ENCODE peak calls at places on chromosomes 5 and 9, in six cellular contexts. One of them, this sample, is unnamed. For H3K27me3, the result is how much of the 10 kb centered on the place peaks cover.

GRCh38 chr9:79781263-79781662 is 209.5 kb downstream of the TLE4 start:
- DNase-seq in body of pancreas: no peak
- DNase-seq in prostate gland: no peak
- DNase-seq in HCT116: no peak
- DNase-seq in psoas muscle: no peak
- DNase-seq in tibial artery: no peak
- DNase-seq in this sample: no peak

GRCh38 chr9:89145086-89145485 is 33.5 kb downstream of the SHC3 start:
- DNase-seq in tibial artery: no peak
- DNase-seq in prostate gland: no peak
- DNase-seq in body of pancreas: no peak
- DNase-seq in psoas muscle: no peak
- DNase-seq in HCT116: no peak
- DNase-seq in this sample: no peak

GRCh38 chr5:146825033-146825432 is 53.5 kb downstream of the PPP2R2B start:
- DNase-seq in tibial artery: no peak
- DNase-seq in HCT116: no peak
- DNase-seq in body of pancreas: peak
- DNase-seq in prostate gland: no peak
- DNase-seq in psoas muscle: no peak
- DNase-seq in this sample: no peak

GRCh38 chr9:137355445-137356365 is 53.6 kb upstream of the NRARP start:
- DNase-seq in psoas muscle: no peak
- DNase-seq in prostate gland: no peak
- DNase-seq in body of pancreas: no peak
- DNase-seq in tibial artery: no peak
- DNase-seq in HCT116: no peak
- DNase-seq in this sample: no peak

GRCh38 chr9:23825700-23826099 is 340 bp downstream of the ELAVL2 start:
- DNase-seq in psoas muscle: no peak
- DNase-seq in body of pancreas: no peak
- DNase-seq in HCT116: no peak
- DNase-seq in tibial artery: no peak
- DNase-seq in prostate gland: no peak
- DNase-seq in this sample: no peak

GRCh38 chr9:32581512-32582143 is 8.7 kb upstream of the NDUFB6 start:
- DNase-seq in prostate gland: no peak
- DNase-seq in HCT116: peak
- DNase-seq in body of pancreas: peak
- DNase-seq in psoas muscle: no peak
- DNase-seq in tibial artery: no peak
- DNase-seq in this sample: no peak

GRCh38 chr5:120297621-120298020 is 166.5 kb upstream of the PRR16 start:
- DNase-seq in tibial artery: no peak
- DNase-seq in body of pancreas: no peak
- DNase-seq in psoas muscle: no peak
- DNase-seq in prostate gland: no peak
- DNase-seq in HCT116: no peak
- DNase-seq in this sample: no peak

GRCh38 chr5:168714046-168714445 is 134.9 kb upstream of the PANK3 start:
- DNase-seq in psoas muscle: no peak
- DNase-seq in prostate gland: no peak
- DNase-seq in body of pancreas: no peak
- DNase-seq in tibial artery: no peak
- DNase-seq in HCT116: no peak
- DNase-seq in this sample: no peak

GRCh38 chr9:14863402-14863801 is 46.8 kb downstream of the FREM1 start:
- DNase-seq in prostate gland: no peak
- DNase-seq in psoas muscle: no peak
- DNase-seq in body of pancreas: no peak
- DNase-seq in HCT116: no peak
- DNase-seq in tibial artery: no peak
- DNase-seq in this sample: no peak

GRCh38 chr5:32312194-32312681 is 501 bp downstream of the MTMR12 start:
- DNase-seq in HCT116: no peak
- DNase-seq in psoas muscle: peak
- DNase-seq in prostate gland: peak
- DNase-seq in body of pancreas: peak
- DNase-seq in tibial artery: peak
- DNase-seq in this sample: no peak

GRCh38 chr9:87557996-87558395 is 60.3 kb downstream of the DAPK1 start:
- DNase-seq in tibial artery: no peak
- DNase-seq in body of pancreas: peak
- DNase-seq in psoas muscle: no peak
- DNase-seq in prostate gland: no peak
- DNase-seq in HCT116: no peak
- DNase-seq in this sample: no peak

GRCh38 chr9:113956901-113957777 is 81.0 kb downstream of the ZNF618 start:
- DNase-seq in psoas muscle: no peak
- DNase-seq in HCT116: no peak
- DNase-seq in tibial artery: no peak
- DNase-seq in body of pancreas: no peak
- DNase-seq in prostate gland: no peak
- DNase-seq in this sample: no peak

GRCh38 chr9:70988551-70988950 is 132.9 kb downstream of the TRPM3 start:
- DNase-seq in psoas muscle: no peak
- DNase-seq in tibial artery: no peak
- DNase-seq in HCT116: no peak
- DNase-seq in body of pancreas: no peak
- DNase-seq in prostate gland: no peak
- DNase-seq in this sample: no peak

GRCh38 chr9:132582786-132583583 is 579 bp downstream of the BARHL1 start:
- DNase-seq in tibial artery: no peak
- DNase-seq in prostate gland: no peak
- DNase-seq in HCT116: no peak
- DNase-seq in psoas muscle: peak
- DNase-seq in body of pancreas: no peak
- DNase-seq in this sample: no peak

GRCh38 chr5:98144710-98145109 is 628.8 kb upstream of the RGMB start:
- DNase-seq in psoas muscle: no peak
- DNase-seq in tibial artery: no peak
- DNase-seq in HCT116: no peak
- DNase-seq in body of pancreas: no peak
- DNase-seq in prostate gland: no peak
- DNase-seq in this sample: no peak

GRCh38 chr5:79074641-79075040 is 5.1 kb downstream of the BHMT2 start:
- DNase-seq in tibial artery: no peak
- DNase-seq in HCT116: no peak
- DNase-seq in psoas muscle: no peak
- DNase-seq in body of pancreas: no peak
- DNase-seq in prostate gland: no peak
- DNase-seq in this sample: no peak

DNA sequence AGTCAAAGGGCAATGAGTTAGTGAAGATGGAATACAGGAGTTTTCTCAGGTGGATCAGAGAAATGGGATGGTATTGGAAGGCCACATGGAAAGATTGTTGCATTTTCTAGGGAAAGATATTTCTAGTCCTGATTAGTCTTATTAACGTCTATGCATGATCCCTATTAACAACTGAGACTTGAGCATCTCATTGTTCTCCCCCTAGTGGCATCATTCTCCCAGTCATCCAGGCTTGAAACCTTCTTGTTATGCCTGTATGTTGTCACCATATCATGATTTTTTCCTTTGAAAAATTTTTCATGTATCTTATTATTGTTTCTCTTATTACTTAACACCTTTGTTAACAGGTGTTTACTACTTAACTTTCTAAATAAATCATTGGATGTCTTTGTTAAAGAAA is 34.4 kb downstream of the KIF2A start:
- DNase-seq in psoas muscle: no peak
- DNase-seq in prostate gland: no peak
- DNase-seq in HCT116: peak
- DNase-seq in body of pancreas: no peak
- DNase-seq in tibial artery: no peak
- DNase-seq in this sample: no peak
- TF ChIP-seq CTCF in psoas muscle: peak
- TF ChIP-seq CTCF in prostate gland: peak
- TF ChIP-seq CTCF in HCT116: peak
- TF ChIP-seq CTCF in body of pancreas: peak
- TF ChIP-seq CTCF in tibial artery: no peak
- TF ChIP-seq CTCF in this sample: peak

DNA sequence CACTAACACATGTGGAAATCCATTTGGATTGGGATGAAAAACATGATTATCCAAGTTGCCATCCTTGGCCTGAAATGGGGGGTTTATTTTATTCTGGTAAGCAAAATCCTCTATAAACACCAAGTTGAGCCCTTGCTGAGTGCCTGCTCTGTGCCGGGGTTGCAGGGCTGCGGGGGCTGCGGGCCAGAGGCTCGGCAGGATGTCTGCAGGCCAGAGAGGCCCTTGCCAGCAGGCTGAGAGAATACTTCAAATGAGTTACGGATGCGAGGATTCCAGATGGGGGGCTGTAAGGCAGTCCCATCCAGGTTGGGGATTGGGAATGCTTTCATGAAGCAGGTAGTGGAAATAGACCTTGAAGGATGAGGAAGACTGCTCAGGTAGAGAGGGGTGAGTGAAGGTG is 9.5 kb upstream of the CXCL14 start:
- DNase-seq in body of pancreas: no peak
- DNase-seq in HCT116: no peak
- DNase-seq in tibial artery: no peak
- DNase-seq in prostate gland: no peak
- DNase-seq in psoas muscle: no peak
- DNase-seq in this sample: no peak
- H3K27me3 ChIP-seq in body of pancreas: under half
- H3K27me3 ChIP-seq in HCT116: under half
- H3K27me3 ChIP-seq in tibial artery: under half
- H3K27me3 ChIP-seq in prostate gland: under half
- H3K27me3 ChIP-seq in psoas muscle: under half
- H3K27me3 ChIP-seq in this sample: under half

DNA sequence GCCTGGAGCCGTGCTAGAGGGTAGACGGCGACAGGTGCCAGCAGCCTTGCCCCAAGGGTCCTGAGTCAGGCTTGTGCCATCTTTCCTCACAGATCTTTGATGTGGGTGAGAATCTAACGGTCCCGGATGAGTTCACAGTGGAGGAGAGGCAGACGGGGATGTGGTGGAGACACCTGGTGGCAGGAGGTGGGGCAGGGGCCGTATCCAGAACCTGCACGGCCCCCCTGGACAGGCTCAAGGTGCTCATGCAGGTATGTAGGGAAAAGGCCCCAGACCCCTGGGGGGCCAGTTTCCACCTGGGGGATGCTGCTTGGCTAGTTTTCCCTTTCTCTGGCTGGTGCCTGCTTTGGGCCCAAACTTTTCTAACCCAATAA is 24.0 kb downstream of the PTGES2 start:
- DNase-seq in tibial artery: no peak
- DNase-seq in HCT116: no peak
- DNase-seq in prostate gland: no peak
- DNase-seq in body of pancreas: peak
- DNase-seq in psoas muscle: no peak
- DNase-seq in this sample: no peak
- TF ChIP-seq CTCF in tibial artery: no peak
- TF ChIP-seq CTCF in HCT116: peak
- TF ChIP-seq CTCF in prostate gland: no peak
- TF ChIP-seq CTCF in body of pancreas: peak
- TF ChIP-seq CTCF in psoas muscle: no peak
- TF ChIP-seq CTCF in this sample: peak

GRCh38 chr5:43036409-43036808 is 3.7 kb downstream of the ANXA2R start:
- DNase-seq in tibial artery: no peak
- DNase-seq in psoas muscle: no peak
- DNase-seq in HCT116: no peak
- DNase-seq in prostate gland: no peak
- DNase-seq in body of pancreas: no peak
- DNase-seq in this sample: no peak
- H3K27me3 ChIP-seq in tibial artery: under half
- H3K27me3 ChIP-seq in psoas muscle: under half
- H3K27me3 ChIP-seq in HCT116: under half
- H3K27me3 ChIP-seq in prostate gland: under half
- H3K27me3 ChIP-seq in body of pancreas: under half
- H3K27me3 ChIP-seq in this sample: under half

GRCh38 chr9:92686954-92687353 is 17.0 kb upstream of the IPPK start:
- DNase-seq in body of pancreas: no peak
- DNase-seq in prostate gland: no peak
- DNase-seq in HCT116: no peak
- DNase-seq in tibial artery: no peak
- DNase-seq in psoas muscle: no peak
- DNase-seq in this sample: no peak
- TF ChIP-seq CTCF in body of pancreas: no peak
- TF ChIP-seq CTCF in prostate gland: no peak
- TF ChIP-seq CTCF in HCT116: no peak
- TF ChIP-seq CTCF in tibial artery: no peak
- TF ChIP-seq CTCF in psoas muscle: no peak
- TF ChIP-seq CTCF in this sample: no peak

GRCh38 chr9:136178773-136179075 is 26.2 kb downstream of the LHX3 start:
- DNase-seq in body of pancreas: no peak
- DNase-seq in psoas muscle: no peak
- DNase-seq in prostate gland: no peak
- DNase-seq in tibial artery: no peak
- DNase-seq in HCT116: no peak
- DNase-seq in this sample: no peak
- H3K27me3 ChIP-seq in body of pancreas: under half
- H3K27me3 ChIP-seq in psoas muscle: under half
- H3K27me3 ChIP-seq in prostate gland: under half
- H3K27me3 ChIP-seq in tibial artery: under half
- H3K27me3 ChIP-seq in HCT116: under half
- H3K27me3 ChIP-seq in this sample: under half

DNA sequence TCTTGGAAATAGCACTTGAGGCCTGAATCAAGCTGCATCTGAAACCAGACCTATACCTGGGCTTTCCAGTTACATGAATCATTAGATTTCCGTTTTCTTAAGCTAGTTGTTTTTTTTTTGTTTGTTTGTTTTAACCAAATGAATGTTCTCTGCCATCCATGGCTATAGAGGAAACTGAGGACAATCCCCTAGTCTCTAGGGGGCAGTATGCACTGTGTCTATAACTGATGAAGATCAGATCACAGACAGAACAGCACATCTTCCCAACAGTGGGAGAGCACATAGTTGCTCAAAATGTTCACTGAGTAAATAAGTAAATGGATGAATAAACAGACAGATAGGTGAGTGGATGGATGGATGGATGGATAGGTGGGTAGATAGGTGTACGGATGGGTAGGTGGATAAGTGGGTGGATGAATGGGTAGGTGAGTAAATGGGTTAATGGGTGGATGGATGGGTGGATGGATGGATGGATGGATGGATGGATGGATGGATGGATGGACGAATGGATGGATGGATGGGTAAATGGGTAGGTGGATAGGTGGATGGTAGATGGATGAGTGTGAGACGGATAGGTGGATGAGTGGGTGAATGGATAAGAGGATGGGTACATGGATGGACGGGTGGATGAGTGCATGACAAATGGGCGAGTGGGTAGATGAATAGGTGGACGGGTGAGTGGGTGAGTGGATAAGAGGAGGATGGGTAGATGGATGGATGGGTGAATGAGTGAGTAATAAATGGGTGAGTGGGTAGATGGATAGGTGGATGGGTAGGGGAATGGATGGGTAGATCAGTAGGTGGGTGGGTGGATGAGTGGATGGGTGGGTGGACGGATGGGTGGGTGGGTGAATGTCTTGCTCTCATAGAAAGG is 179.1 kb downstream of the FGF18 start:
- DNase-seq in HCT116: no peak
- DNase-seq in tibial artery: no peak
- DNase-seq in psoas muscle: no peak
- DNase-seq in prostate gland: no peak
- DNase-seq in body of pancreas: no peak
- DNase-seq in this sample: no peak
- TF ChIP-seq CTCF in HCT116: no peak
- TF ChIP-seq CTCF in tibial artery: no peak
- TF ChIP-seq CTCF in psoas muscle: no peak
- TF ChIP-seq CTCF in prostate gland: no peak
- TF ChIP-seq CTCF in body of pancreas: no peak
- TF ChIP-seq CTCF in this sample: no peak

This sample was measured in RWPE2.